ENCODE peak calls at places on chromosomes 2 and 18, in six cellular contexts. I, X, V, B, G and D are unnamed samples.

GRCh38 chr2:10549196-10549595 is 101.1 kb upstream of the ODC1 start:
- DNase-seq in I (no peak), X (no peak), V (no peak), B (no peak), G (no peak), D (no peak)

GRCh38 chr2:231522418-231523180 is 7.6 kb downstream of the NMUR1 start:
- DNase-seq in I (no peak), X (no peak), V (no peak), B (no peak), G (no peak), D (no peak)

GRCh38 chr18:54119524-54120019 is 104.9 kb downstream of the MBD2 start:
- DNase-seq in I (no peak), X (peak; percentile 79), V (no peak), B (peak; percentile 69), G (no peak), D (peak; percentile 46)

GRCh38 chr2:15189236-15189635 is 371.9 kb downstream of the NBAS start:
- DNase-seq in I (no peak), X (no peak), V (no peak), B (no peak), G (no peak), D (no peak)

GRCh38 chr2:56515399-56515798 is 331.6 kb downstream of the CCDC85A start:
- DNase-seq in I (no peak), X (no peak), V (no peak), B (no peak), G (no peak), D (no peak)

GRCh38 chr2:188695953-188696352 is 278.2 kb upstream of the COL3A1 start:
- DNase-seq in I (no peak), X (peak; percentile 78), V (no peak), B (no peak), G (no peak), D (no peak)

GRCh38 chr2:47239119-47239969 is 84.2 kb upstream of the STPG4 start:
- DNase-seq in I (no peak), X (no peak), V (no peak), B (no peak), G (no peak), D (no peak)

GRCh38 chr18:75548353-75548752 is 120.8 kb upstream of the SMIM21 start:
- DNase-seq in I (no peak), X (no peak), V (no peak), B (no peak), G (peak; percentile 24), D (no peak)

GRCh38 chr2:238100821-238101771 is 956 bp downstream of the ESPNL start:
- DNase-seq in I (no peak), X (no peak), V (no peak), B (no peak), G (no peak), D (no peak)

GRCh38 chr2:9336534-9337354 is 86.6 kb downstream of the ITGB1BP1 start:
- DNase-seq in I (no peak), X (peak; percentile 98), V (no peak), B (peak; percentile 82), G (peak; percentile 65), D (no peak)

GRCh38 chr2:241154915-241155314 is 4.6 kb downstream of the PPP1R7 start:
- DNase-seq in I (no peak), X (no peak), V (no peak), B (no peak), G (no peak), D (no peak)

GRCh38 chr18:6810191-6810590 is 80.7 kb downstream of the ARHGAP28 start:
- DNase-seq in I (no peak), X (no peak), V (no peak), B (no peak), G (no peak), D (no peak)

GRCh38 chr2:138421971-138422335 is 79.6 kb upstream of the SPOPL start:
- DNase-seq in I (no peak), X (peak; percentile 88), V (no peak), B (peak; percentile 83), G (no peak), D (no peak)

GRCh38 chr2:234374671-234375245 is 122.1 kb downstream of the ARL4C start:
- DNase-seq in I (no peak), X (no peak), V (no peak), B (no peak), G (no peak), D (no peak)

DNA sequence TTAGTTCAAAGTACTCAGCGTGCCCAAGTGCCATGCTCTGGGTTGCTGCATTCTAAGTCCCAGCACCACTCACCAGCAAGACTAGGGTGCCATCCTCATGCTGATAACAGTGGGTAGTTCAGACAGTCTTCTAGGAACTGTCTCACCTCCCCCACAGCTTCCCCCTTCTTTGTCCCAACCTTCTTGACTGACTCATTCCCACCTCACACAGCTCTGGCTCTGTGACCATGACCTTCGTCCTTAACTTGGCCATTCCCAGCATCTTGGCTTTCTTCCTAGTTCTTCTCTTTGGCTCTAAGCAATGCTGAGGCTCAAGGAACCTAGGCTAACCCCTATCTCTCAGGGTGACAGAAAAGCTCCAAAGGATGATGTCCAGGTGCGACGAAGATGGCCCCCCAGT is 20.0 kb upstream of the CXCR4 start:
- DNase-seq in I (no peak), X (no peak), V (no peak), B (no peak), G (no peak), D (no peak)
- H3K4me1 ChIP-seq in I (no peaks in the 10 kb centered on the region), X (peaks cover 4% of the 10 kb centered on the region), V (peaks cover 72% of the 10 kb centered on the region), B (no peaks in the 10 kb centered on the region), G (peaks cover 1% of the 10 kb centered on the region), D (no peaks in the 10 kb centered on the region)

GRCh38 chr2:176159678-176160250 is 2.7 kb downstream of the HOXD3 start:
- DNase-seq in I (peak; percentile 77), X (no peak), V (no peak), B (no peak), G (no peak), D (no peak)

GRCh38 chr2:176160251-176161040 is 3.3 kb downstream of the HOXD3 start:
- DNase-seq in I (peak; percentile 76), X (no peak), V (no peak), B (no peak), G (no peak), D (no peak)

GRCh38 chr2:176162911-176163654 is 6.0 kb downstream of the HOXD3 start:
- DNase-seq in I (no peak), X (no peak), V (no peak), B (no peak), G (no peak), D (no peak)

GRCh38 chr2:176161817-176162626 is 4.9 kb downstream of the HOXD3 start:
- DNase-seq in I (no peak), X (no peak), V (no peak), B (no peak), G (no peak), D (no peak)

DNA sequence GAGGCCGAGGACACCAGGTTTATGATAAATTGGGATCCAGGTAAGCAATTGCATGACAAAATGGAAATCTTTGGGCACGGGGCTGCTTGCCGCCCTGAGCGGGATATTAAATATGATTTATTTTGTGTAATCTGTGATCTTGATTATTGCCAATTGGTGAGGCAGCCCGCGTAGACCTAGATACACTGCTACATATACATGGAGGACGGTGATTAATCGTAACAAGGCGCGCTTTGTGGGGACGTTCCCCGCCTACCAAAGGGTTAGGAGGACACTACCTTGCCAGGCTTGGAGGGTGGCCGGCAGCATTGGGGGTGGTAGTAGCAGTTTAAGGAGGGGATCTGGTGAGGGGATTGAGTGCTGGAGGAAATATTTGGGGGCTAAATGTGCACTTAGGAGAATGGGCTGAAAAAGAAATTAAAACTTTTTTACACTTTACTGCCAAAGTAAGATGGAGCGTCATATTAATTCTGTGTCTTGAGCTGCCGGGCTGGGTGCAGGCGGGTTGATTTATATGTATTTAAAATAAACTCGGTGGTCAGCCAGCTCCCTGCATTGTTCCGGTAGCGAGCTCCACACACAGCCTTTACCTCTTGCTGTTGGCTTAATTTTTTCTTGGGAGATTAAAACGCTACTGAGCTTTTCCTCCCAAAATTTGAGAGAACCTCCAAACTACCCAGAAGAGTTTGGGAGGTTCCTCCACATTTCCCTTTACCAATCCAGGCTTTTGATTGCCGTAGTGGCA is 4.1 kb downstream of the HOXD3 start:
- DNase-seq in I (peak; percentile 57), X (no peak), V (no peak), B (no peak), G (no peak), D (no peak)
- H3K9me3 ChIP-seq in I (peaks cover 1% of the 10 kb centered on the region), X (no peaks in the 10 kb centered on the region), V (no peaks in the 10 kb centered on the region), B (no peaks in the 10 kb centered on the region), G (peaks cover 28% of the 10 kb centered on the region), D (no peaks in the 10 kb centered on the region)

GRCh38 chr2:53740170-53740569 is 27.4 kb upstream of the CHAC2 start:
- DNase-seq in I (no peak), X (peak; percentile 49), V (no peak), B (peak; percentile 42), G (no peak), D (no peak)

GRCh38 chr2:53737091-53737490 is 30.5 kb upstream of the CHAC2 start:
- DNase-seq in I (no peak), X (no peak), V (no peak), B (no peak), G (no peak), D (no peak)

GRCh38 chr2:53744395-53745065 is 23.1 kb upstream of the CHAC2 start:
- DNase-seq in I (no peak), X (peak; percentile 28), V (no peak), B (no peak), G (no peak), D (no peak)

GRCh38 chr2:53739057-53739456 is 28.5 kb upstream of the CHAC2 start:
- DNase-seq in I (no peak), X (no peak), V (no peak), B (no peak), G (no peak), D (no peak)
- H3K4me3 ChIP-seq in I (no peak overlapping the region), X (no peak overlapping the region), V (no peak overlapping the region), B (no peak overlapping the region), G (no peak overlapping the region), D (no peak overlapping the region)

GRCh38 chr18:79944126-79944731 is 7.2 kb downstream of the SLC66A2 start:
- DNase-seq in I (peak; percentile 59), X (no peak), V (no peak), B (no peak), G (no peak), D (peak; percentile 6)

GRCh38 chr18:79943608-79944125 is 7.8 kb downstream of the SLC66A2 start:
- DNase-seq in I (peak; percentile 72), X (no peak), V (no peak), B (no peak), G (no peak), D (peak; percentile 6)

GRCh38 chr18:79942211-79942610 is 9.2 kb downstream of the SLC66A2 start:
- DNase-seq in I (peak; percentile 15), X (no peak), V (no peak), B (no peak), G (no peak), D (no peak)

GRCh38 chr18:79941473-79942119 is 9.9 kb downstream of the SLC66A2 start:
- DNase-seq in I (peak; percentile 58), X (no peak), V (no peak), B (no peak), G (no peak), D (no peak)

DNA sequence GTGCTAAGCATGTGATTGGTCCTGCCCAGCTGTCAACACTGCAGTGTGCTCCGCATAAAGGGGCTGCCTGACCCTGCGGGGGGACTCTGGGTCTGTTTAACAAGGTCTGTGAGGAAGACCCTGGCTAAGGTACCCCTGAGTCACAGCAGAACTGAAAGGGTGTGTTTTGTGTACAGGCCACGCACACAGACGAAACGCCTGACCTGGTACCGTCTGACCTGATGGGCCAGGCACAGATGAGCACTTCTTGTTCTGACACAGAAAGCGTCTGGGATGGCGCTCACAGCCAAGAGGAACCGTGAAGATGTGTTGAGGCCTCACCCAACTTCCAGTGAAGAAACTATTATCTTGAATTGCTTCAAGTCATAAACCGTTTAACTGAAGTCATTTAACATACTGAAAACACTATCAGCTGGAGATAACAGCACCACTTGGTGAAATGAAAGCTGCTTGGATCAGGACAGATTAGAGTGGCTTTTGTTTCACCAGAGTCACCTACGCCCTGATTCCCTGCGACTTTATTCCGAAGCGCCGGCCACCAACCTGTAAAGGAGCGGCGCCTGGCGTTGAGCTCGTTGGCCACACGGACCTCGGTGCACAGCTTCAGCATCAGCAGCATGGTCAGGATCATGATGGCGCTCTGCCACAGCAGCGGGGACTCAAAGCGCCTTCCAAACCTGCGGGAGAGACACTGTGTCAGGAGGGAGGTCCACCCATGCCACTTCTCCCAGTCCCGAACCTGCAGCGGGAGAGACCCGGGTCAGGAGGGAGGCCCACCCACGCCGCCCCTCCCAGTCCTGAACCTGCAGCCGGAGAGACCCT is 8.5 kb downstream of the SLC66A2 start:
- DNase-seq in I (peak; percentile 71), X (no peak), V (no peak), B (no peak), G (no peak), D (peak; percentile 2)
- H3K4me1 ChIP-seq in I (no peaks in the 10 kb centered on the region), X (peaks cover 6% of the 10 kb centered on the region), V (no peaks in the 10 kb centered on the region), B (no peaks in the 10 kb centered on the region), G (peaks cover 13% of the 10 kb centered on the region), D (no peaks in the 10 kb centered on the region)